ENCODE peak calls at places on chromosomes 5 and 9, in eight cellular contexts. One of them, this sample, is unnamed.

GRCh38 chr9:89701221-89701798 is 96.5 kb downstream of the GADD45G start:
- DNase-seq in stimulated activated CD4-positive, alpha-beta T cell treated with anti-CD3 and anti-CD28 coated beads, Interleukin-4, amount 100 ng/mL, for 24 hours: peak
- DNase-seq in mucosa of descending colon: no peak
- DNase-seq in tibial nerve: no peak
- DNase-seq in IMR-90: no peak
- DNase-seq in GM19239: no peak
- DNase-seq in NCI-H1105: no peak
- DNase-seq in Caki2: no peak
- DNase-seq in this sample: no peak

GRCh38 chr9:92393686-92394085 is 10.7 kb downstream of the OGN start:
- DNase-seq in stimulated activated CD4-positive, alpha-beta T cell treated with anti-CD3 and anti-CD28 coated beads, Interleukin-4, amount 100 ng/mL, for 24 hours: no peak
- DNase-seq in mucosa of descending colon: no peak
- DNase-seq in tibial nerve: no peak
- DNase-seq in IMR-90: no peak
- DNase-seq in GM19239: no peak
- DNase-seq in NCI-H1105: no peak
- DNase-seq in Caki2: no peak
- DNase-seq in this sample: no peak

GRCh38 chr5:123035950-123036390 is 555 bp downstream of the PPIC start:
- DNase-seq in stimulated activated CD4-positive, alpha-beta T cell treated with anti-CD3 and anti-CD28 coated beads, Interleukin-4, amount 100 ng/mL, for 24 hours: no peak
- DNase-seq in mucosa of descending colon: peak
- DNase-seq in tibial nerve: peak
- DNase-seq in IMR-90: peak
- DNase-seq in GM19239: no peak
- DNase-seq in NCI-H1105: no peak
- DNase-seq in Caki2: peak
- DNase-seq in this sample: peak

GRCh38 chr5:9622891-9623547 is 7.1 kb downstream of the TAS2R1 start:
- DNase-seq in stimulated activated CD4-positive, alpha-beta T cell treated with anti-CD3 and anti-CD28 coated beads, Interleukin-4, amount 100 ng/mL, for 24 hours: no peak
- DNase-seq in mucosa of descending colon: no peak
- DNase-seq in tibial nerve: no peak
- DNase-seq in IMR-90: peak
- DNase-seq in GM19239: no peak
- DNase-seq in NCI-H1105: no peak
- DNase-seq in Caki2: peak
- DNase-seq in this sample: peak

GRCh38 chr5:156020650-156021049 is 306.3 kb upstream of the SGCD start:
- DNase-seq in stimulated activated CD4-positive, alpha-beta T cell treated with anti-CD3 and anti-CD28 coated beads, Interleukin-4, amount 100 ng/mL, for 24 hours: no peak
- DNase-seq in mucosa of descending colon: no peak
- DNase-seq in tibial nerve: no peak
- DNase-seq in IMR-90: no peak
- DNase-seq in GM19239: no peak
- DNase-seq in NCI-H1105: no peak
- DNase-seq in Caki2: no peak
- DNase-seq in this sample: no peak

GRCh38 chr5:19771174-19771835 is 216.7 kb downstream of the CDH18 start:
- DNase-seq in stimulated activated CD4-positive, alpha-beta T cell treated with anti-CD3 and anti-CD28 coated beads, Interleukin-4, amount 100 ng/mL, for 24 hours: no peak
- DNase-seq in mucosa of descending colon: no peak
- DNase-seq in tibial nerve: no peak
- DNase-seq in IMR-90: peak
- DNase-seq in GM19239: no peak
- DNase-seq in NCI-H1105: no peak
- DNase-seq in Caki2: peak
- DNase-seq in this sample: peak

GRCh38 chr9:22210262-22210661 is 201.2 kb upstream of the CDKN2B start:
- DNase-seq in stimulated activated CD4-positive, alpha-beta T cell treated with anti-CD3 and anti-CD28 coated beads, Interleukin-4, amount 100 ng/mL, for 24 hours: peak
- DNase-seq in mucosa of descending colon: no peak
- DNase-seq in tibial nerve: no peak
- DNase-seq in IMR-90: no peak
- DNase-seq in GM19239: no peak
- DNase-seq in NCI-H1105: no peak
- DNase-seq in Caki2: peak
- DNase-seq in this sample: no peak

GRCh38 chr9:109117856-109118801 is 1.6 kb downstream of the TMEM245 start:
- DNase-seq in stimulated activated CD4-positive, alpha-beta T cell treated with anti-CD3 and anti-CD28 coated beads, Interleukin-4, amount 100 ng/mL, for 24 hours: peak
- DNase-seq in mucosa of descending colon: no peak
- DNase-seq in tibial nerve: no peak
- DNase-seq in IMR-90: peak
- DNase-seq in GM19239: no peak
- DNase-seq in NCI-H1105: no peak
- DNase-seq in Caki2: peak
- DNase-seq in this sample: peak

GRCh38 chr5:129593525-129593924 is 133.4 kb downstream of the ADAMTS19 start:
- DNase-seq in stimulated activated CD4-positive, alpha-beta T cell treated with anti-CD3 and anti-CD28 coated beads, Interleukin-4, amount 100 ng/mL, for 24 hours: no peak
- DNase-seq in mucosa of descending colon: no peak
- DNase-seq in tibial nerve: no peak
- DNase-seq in IMR-90: no peak
- DNase-seq in GM19239: no peak
- DNase-seq in NCI-H1105: no peak
- DNase-seq in Caki2: no peak
- DNase-seq in this sample: no peak

GRCh38 chr5:543755-544674 is 19.8 kb upstream of the SLC9A3 start:
- DNase-seq in stimulated activated CD4-positive, alpha-beta T cell treated with anti-CD3 and anti-CD28 coated beads, Interleukin-4, amount 100 ng/mL, for 24 hours: peak
- DNase-seq in mucosa of descending colon: peak
- DNase-seq in tibial nerve: peak
- DNase-seq in IMR-90: no peak
- DNase-seq in GM19239: peak
- DNase-seq in NCI-H1105: no peak
- DNase-seq in Caki2: no peak
- DNase-seq in this sample: no peak

GRCh38 chr5:9207820-9208418 is 338.0 kb downstream of the SEMA5A start:
- DNase-seq in stimulated activated CD4-positive, alpha-beta T cell treated with anti-CD3 and anti-CD28 coated beads, Interleukin-4, amount 100 ng/mL, for 24 hours: no peak
- DNase-seq in mucosa of descending colon: no peak
- DNase-seq in tibial nerve: peak
- DNase-seq in IMR-90: peak
- DNase-seq in GM19239: no peak
- DNase-seq in NCI-H1105: peak
- DNase-seq in Caki2: peak
- DNase-seq in this sample: peak

GRCh38 chr5:139277171-139277570 is 16.4 kb upstream of the MATR3 start:
- DNase-seq in stimulated activated CD4-positive, alpha-beta T cell treated with anti-CD3 and anti-CD28 coated beads, Interleukin-4, amount 100 ng/mL, for 24 hours: no peak
- DNase-seq in mucosa of descending colon: no peak
- DNase-seq in tibial nerve: no peak
- DNase-seq in IMR-90: no peak
- DNase-seq in GM19239: no peak
- DNase-seq in NCI-H1105: no peak
- DNase-seq in Caki2: no peak
- DNase-seq in this sample: no peak

GRCh38 chr9:89912605-89912953 is 307.8 kb downstream of the GADD45G start:
- DNase-seq in stimulated activated CD4-positive, alpha-beta T cell treated with anti-CD3 and anti-CD28 coated beads, Interleukin-4, amount 100 ng/mL, for 24 hours: no peak
- DNase-seq in mucosa of descending colon: no peak
- DNase-seq in tibial nerve: no peak
- DNase-seq in IMR-90: no peak
- DNase-seq in GM19239: no peak
- DNase-seq in NCI-H1105: no peak
- DNase-seq in Caki2: no peak
- DNase-seq in this sample: no peak

GRCh38 chr5:106882035-106882434 is 788.7 kb downstream of the EFNA5 start:
- DNase-seq in stimulated activated CD4-positive, alpha-beta T cell treated with anti-CD3 and anti-CD28 coated beads, Interleukin-4, amount 100 ng/mL, for 24 hours: no peak
- DNase-seq in mucosa of descending colon: no peak
- DNase-seq in tibial nerve: no peak
- DNase-seq in IMR-90: no peak
- DNase-seq in GM19239: no peak
- DNase-seq in NCI-H1105: no peak
- DNase-seq in Caki2: no peak
- DNase-seq in this sample: no peak

GRCh38 chr9:131537946-131538345 is 6.9 kb upstream of the UCK1 start:
- DNase-seq in stimulated activated CD4-positive, alpha-beta T cell treated with anti-CD3 and anti-CD28 coated beads, Interleukin-4, amount 100 ng/mL, for 24 hours: no peak
- DNase-seq in mucosa of descending colon: no peak
- DNase-seq in tibial nerve: no peak
- DNase-seq in IMR-90: no peak
- DNase-seq in GM19239: no peak
- DNase-seq in NCI-H1105: no peak
- DNase-seq in Caki2: no peak
- DNase-seq in this sample: no peak

GRCh38 chr5:113505181-113505580 is 8.3 kb upstream of the YTHDC2 start:
- DNase-seq in stimulated activated CD4-positive, alpha-beta T cell treated with anti-CD3 and anti-CD28 coated beads, Interleukin-4, amount 100 ng/mL, for 24 hours: no peak
- DNase-seq in mucosa of descending colon: no peak
- DNase-seq in tibial nerve: no peak
- DNase-seq in IMR-90: peak
- DNase-seq in GM19239: no peak
- DNase-seq in NCI-H1105: no peak
- DNase-seq in Caki2: no peak
- DNase-seq in this sample: no peak

GRCh38 chr5:106397700-106398099 is 1273.0 kb downstream of the EFNA5 start:
- DNase-seq in stimulated activated CD4-positive, alpha-beta T cell treated with anti-CD3 and anti-CD28 coated beads, Interleukin-4, amount 100 ng/mL, for 24 hours: no peak
- DNase-seq in mucosa of descending colon: no peak
- DNase-seq in tibial nerve: no peak
- DNase-seq in IMR-90: peak
- DNase-seq in GM19239: no peak
- DNase-seq in NCI-H1105: no peak
- DNase-seq in Caki2: peak
- DNase-seq in this sample: peak

GRCh38 chr5:34756781-34757624 is 82.0 kb upstream of the TTC23L start:
- DNase-seq in stimulated activated CD4-positive, alpha-beta T cell treated with anti-CD3 and anti-CD28 coated beads, Interleukin-4, amount 100 ng/mL, for 24 hours: no peak
- DNase-seq in mucosa of descending colon: no peak
- DNase-seq in tibial nerve: no peak
- DNase-seq in IMR-90: no peak
- DNase-seq in GM19239: no peak
- DNase-seq in NCI-H1105: no peak
- DNase-seq in Caki2: peak
- DNase-seq in this sample: peak

GRCh38 chr9:86519216-86519615 is 165.0 kb upstream of the TUT7 start:
- DNase-seq in stimulated activated CD4-positive, alpha-beta T cell treated with anti-CD3 and anti-CD28 coated beads, Interleukin-4, amount 100 ng/mL, for 24 hours: no peak
- DNase-seq in mucosa of descending colon: no peak
- DNase-seq in tibial nerve: no peak
- DNase-seq in IMR-90: peak
- DNase-seq in GM19239: no peak
- DNase-seq in NCI-H1105: no peak
- DNase-seq in Caki2: no peak
- DNase-seq in this sample: no peak

GRCh38 chr9:137178201-137178938 is 6.5 kb upstream of the TMEM210 start:
- DNase-seq in stimulated activated CD4-positive, alpha-beta T cell treated with anti-CD3 and anti-CD28 coated beads, Interleukin-4, amount 100 ng/mL, for 24 hours: no peak
- DNase-seq in mucosa of descending colon: no peak
- DNase-seq in tibial nerve: no peak
- DNase-seq in IMR-90: no peak
- DNase-seq in GM19239: no peak
- DNase-seq in NCI-H1105: no peak
- DNase-seq in Caki2: no peak
- DNase-seq in this sample: no peak

GRCh38 chr9:38421498-38422211 is 2.6 kb downstream of the IGFBPL1 start:
- DNase-seq in stimulated activated CD4-positive, alpha-beta T cell treated with anti-CD3 and anti-CD28 coated beads, Interleukin-4, amount 100 ng/mL, for 24 hours: no peak
- DNase-seq in mucosa of descending colon: no peak
- DNase-seq in tibial nerve: no peak
- DNase-seq in IMR-90: no peak
- DNase-seq in GM19239: no peak
- DNase-seq in NCI-H1105: peak
- DNase-seq in Caki2: no peak
- DNase-seq in this sample: no peak

GRCh38 chr9:87167616-87168015 is 220.3 kb upstream of the GAS1 start:
- DNase-seq in stimulated activated CD4-positive, alpha-beta T cell treated with anti-CD3 and anti-CD28 coated beads, Interleukin-4, amount 100 ng/mL, for 24 hours: no peak
- DNase-seq in mucosa of descending colon: no peak
- DNase-seq in tibial nerve: no peak
- DNase-seq in IMR-90: peak
- DNase-seq in GM19239: no peak
- DNase-seq in NCI-H1105: no peak
- DNase-seq in Caki2: no peak
- DNase-seq in this sample: no peak

GRCh38 chr5:128413356-128413755 is 124.7 kb downstream of the FBN2 start:
- DNase-seq in stimulated activated CD4-positive, alpha-beta T cell treated with anti-CD3 and anti-CD28 coated beads, Interleukin-4, amount 100 ng/mL, for 24 hours: no peak
- DNase-seq in mucosa of descending colon: no peak
- DNase-seq in tibial nerve: no peak
- DNase-seq in IMR-90: peak
- DNase-seq in GM19239: no peak
- DNase-seq in NCI-H1105: no peak
- DNase-seq in Caki2: no peak
- DNase-seq in this sample: no peak

GRCh38 chr5:16234598-16234997 is 55.0 kb upstream of the MARCHF11 start:
- DNase-seq in stimulated activated CD4-positive, alpha-beta T cell treated with anti-CD3 and anti-CD28 coated beads, Interleukin-4, amount 100 ng/mL, for 24 hours: no peak
- DNase-seq in mucosa of descending colon: no peak
- DNase-seq in tibial nerve: no peak
- DNase-seq in IMR-90: no peak
- DNase-seq in GM19239: no peak
- DNase-seq in NCI-H1105: no peak
- DNase-seq in Caki2: no peak
- DNase-seq in this sample: no peak

GRCh38 chr5:127011151-127011550 is 19.2 kb downstream of the MARCHF3 start:
- DNase-seq in stimulated activated CD4-positive, alpha-beta T cell treated with anti-CD3 and anti-CD28 coated beads, Interleukin-4, amount 100 ng/mL, for 24 hours: no peak
- DNase-seq in mucosa of descending colon: no peak
- DNase-seq in tibial nerve: no peak
- DNase-seq in IMR-90: peak
- DNase-seq in GM19239: no peak
- DNase-seq in NCI-H1105: no peak
- DNase-seq in Caki2: peak
- DNase-seq in this sample: peak

GRCh38 chr5:337565-338130 is 16.1 kb downstream of the AHRR start:
- DNase-seq in stimulated activated CD4-positive, alpha-beta T cell treated with anti-CD3 and anti-CD28 coated beads, Interleukin-4, amount 100 ng/mL, for 24 hours: no peak
- DNase-seq in mucosa of descending colon: no peak
- DNase-seq in tibial nerve: no peak
- DNase-seq in IMR-90: peak
- DNase-seq in GM19239: no peak
- DNase-seq in NCI-H1105: no peak
- DNase-seq in Caki2: peak
- DNase-seq in this sample: peak

GRCh38 chr5:90843443-90843842 is 284.8 kb downstream of the ADGRV1 start:
- DNase-seq in stimulated activated CD4-positive, alpha-beta T cell treated with anti-CD3 and anti-CD28 coated beads, Interleukin-4, amount 100 ng/mL, for 24 hours: no peak
- DNase-seq in mucosa of descending colon: no peak
- DNase-seq in tibial nerve: no peak
- DNase-seq in IMR-90: no peak
- DNase-seq in GM19239: no peak
- DNase-seq in NCI-H1105: no peak
- DNase-seq in Caki2: no peak
- DNase-seq in this sample: no peak

GRCh38 chr5:107875834-107876233 is 205.1 kb upstream of the EFNA5 start:
- DNase-seq in stimulated activated CD4-positive, alpha-beta T cell treated with anti-CD3 and anti-CD28 coated beads, Interleukin-4, amount 100 ng/mL, for 24 hours: no peak
- DNase-seq in mucosa of descending colon: no peak
- DNase-seq in tibial nerve: no peak
- DNase-seq in IMR-90: peak
- DNase-seq in GM19239: no peak
- DNase-seq in NCI-H1105: no peak
- DNase-seq in Caki2: peak
- DNase-seq in this sample: peak

GRCh38 chr9:75855509-75855908 is 35.0 kb upstream of the PCSK5 start:
- DNase-seq in stimulated activated CD4-positive, alpha-beta T cell treated with anti-CD3 and anti-CD28 coated beads, Interleukin-4, amount 100 ng/mL, for 24 hours: no peak
- DNase-seq in mucosa of descending colon: no peak
- DNase-seq in tibial nerve: peak
- DNase-seq in IMR-90: peak
- DNase-seq in GM19239: no peak
- DNase-seq in NCI-H1105: no peak
- DNase-seq in Caki2: no peak
- DNase-seq in this sample: peak

GRCh38 chr5:119578937-119579336 is 50.4 kb upstream of the FAM170A start:
- DNase-seq in stimulated activated CD4-positive, alpha-beta T cell treated with anti-CD3 and anti-CD28 coated beads, Interleukin-4, amount 100 ng/mL, for 24 hours: no peak
- DNase-seq in mucosa of descending colon: no peak
- DNase-seq in tibial nerve: no peak
- DNase-seq in IMR-90: peak
- DNase-seq in GM19239: peak
- DNase-seq in NCI-H1105: peak
- DNase-seq in Caki2: peak
- DNase-seq in this sample: peak

GRCh38 chr5:135604046-135604445 is 25.3 kb upstream of the CXCL14 start:
- DNase-seq in stimulated activated CD4-positive, alpha-beta T cell treated with anti-CD3 and anti-CD28 coated beads, Interleukin-4, amount 100 ng/mL, for 24 hours: no peak
- DNase-seq in mucosa of descending colon: no peak
- DNase-seq in tibial nerve: no peak
- DNase-seq in IMR-90: no peak
- DNase-seq in GM19239: no peak
- DNase-seq in NCI-H1105: no peak
- DNase-seq in Caki2: no peak
- DNase-seq in this sample: no peak

GRCh38 chr9:128372188-128372641 is 1.0 kb downstream of the URM1 start:
- DNase-seq in stimulated activated CD4-positive, alpha-beta T cell treated with anti-CD3 and anti-CD28 coated beads, Interleukin-4, amount 100 ng/mL, for 24 hours: no peak
- DNase-seq in mucosa of descending colon: no peak
- DNase-seq in tibial nerve: no peak
- DNase-seq in IMR-90: no peak
- DNase-seq in GM19239: no peak
- DNase-seq in NCI-H1105: no peak
- DNase-seq in Caki2: peak
- DNase-seq in this sample: no peak

GRCh38 chr9:24464321-24464951 is 81.3 kb downstream of the IZUMO3 start:
- DNase-seq in stimulated activated CD4-positive, alpha-beta T cell treated with anti-CD3 and anti-CD28 coated beads, Interleukin-4, amount 100 ng/mL, for 24 hours: no peak
- DNase-seq in mucosa of descending colon: no peak
- DNase-seq in tibial nerve: no peak
- DNase-seq in IMR-90: no peak
- DNase-seq in GM19239: no peak
- DNase-seq in NCI-H1105: no peak
- DNase-seq in Caki2: no peak
- DNase-seq in this sample: peak

GRCh38 chr9:87556821-87557220 is 59.2 kb downstream of the DAPK1 start:
- DNase-seq in stimulated activated CD4-positive, alpha-beta T cell treated with anti-CD3 and anti-CD28 coated beads, Interleukin-4, amount 100 ng/mL, for 24 hours: no peak
- DNase-seq in mucosa of descending colon: no peak
- DNase-seq in tibial nerve: no peak
- DNase-seq in IMR-90: no peak
- DNase-seq in GM19239: no peak
- DNase-seq in NCI-H1105: no peak
- DNase-seq in Caki2: no peak
- DNase-seq in this sample: no peak